ENCODE peak calls at places on chromosomes 12 and 14, in eight cellular contexts. S is tibial nerve; P is colonic mucosa; K is aorta; C is left ventricle myocardium inferior; N is CD4-positive, CD25-positive, alpha-beta regulatory T cell; T is stomach; O is PC-9. Y is an unnamed sample. For H3K27me3 and H3K4me1, the result is how much of the 10 kb centered on the place peaks cover.

GRCh38 chr12:127230843-127231260 is 1036.1 kb upstream of the TMEM132C start:
- DNase-seq in S (no peak), P (no peak), K (peak), C (no peak), N (no peak), T (no peak), O (peak), Y (no peak)

GRCh38 chr12:60501124-60501729 is 905.4 kb downstream of the SLC16A7 start:
- DNase-seq in S (no peak), P (no peak), K (no peak), C (no peak), N (no peak), T (no peak), O (no peak), Y (no peak)

GRCh38 chr12:47818382-47818700 is 1.4 kb downstream of the HDAC7 start:
- DNase-seq in S (no peak), P (no peak), K (no peak), C (no peak), N (no peak), T (no peak), O (no peak), Y (no peak)

GRCh38 chr14:65423986-65424385 is 11.5 kb downstream of the FUT8 start:
- DNase-seq in S (no peak), P (no peak), K (no peak), C (no peak), N (no peak), T (no peak), O (no peak), Y (no peak)

GRCh38 chr12:587551-588322 is 75.5 kb downstream of the NINJ2 start:
- DNase-seq in S (no peak), P (no peak), K (no peak), C (no peak), N (no peak), T (no peak), O (no peak), Y (no peak)

GRCh38 chr12:24228980-24229730 is 279.7 kb upstream of the SOX5 start:
- DNase-seq in S (no peak), P (no peak), K (no peak), C (no peak), N (no peak), T (no peak), O (no peak), Y (no peak)

GRCh38 chr12:122458105-122459035 is 35.9 kb upstream of the CLIP1 start:
- DNase-seq in S (no peak), P (no peak), K (no peak), C (no peak), N (no peak), T (no peak), O (no peak), Y (no peak)

GRCh38 chr14:24232645-24233537 is at the start of gene GMPR2:
- DNase-seq in S (no peak), P (no peak), K (no peak), C (no peak), N (no peak), T (no peak), O (no peak), Y (no peak)

GRCh38 chr12:111161898-111162297 is 207.0 kb downstream of the PHETA1 start:
- DNase-seq in S (no peak), P (no peak), K (no peak), C (no peak), N (no peak), T (no peak), O (no peak), Y (no peak)

GRCh38 chr12:107320929-107321618 is 227.7 kb upstream of the CRY1 start:
- DNase-seq in S (no peak), P (no peak), K (peak), C (no peak), N (peak), T (no peak), O (peak), Y (no peak)

GRCh38 chr12:57008113-57008687 is 1.9 kb upstream of the ZBTB39 start:
- DNase-seq in S (no peak), P (no peak), K (no peak), C (no peak), N (no peak), T (no peak), O (no peak), Y (peak)

GRCh38 chr14:56333361-56334279 is 215.4 kb downstream of the PELI2 start:
- DNase-seq in S (no peak), P (no peak), K (no peak), C (no peak), N (no peak), T (no peak), O (peak), Y (peak)

GRCh38 chr12:32549675-32550079 is 129.4 kb upstream of the DNM1L start:
- DNase-seq in S (no peak), P (no peak), K (no peak), C (no peak), N (no peak), T (no peak), O (no peak), Y (no peak)

GRCh38 chr14:71586131-71586893 is 345.9 kb upstream of the RGS6 start:
- DNase-seq in S (no peak), P (no peak), K (peak), C (no peak), N (no peak), T (no peak), O (no peak), Y (no peak)

GRCh38 chr12:54037360-54038259 is 4.8 kb downstream of the HOXC5 start:
- DNase-seq in S (no peak), P (no peak), K (no peak), C (no peak), N (no peak), T (no peak), O (no peak), Y (no peak)

GRCh38 chr12:54038260-54038759 is 5.5 kb downstream of the HOXC5 start:
- DNase-seq in S (no peak), P (no peak), K (no peak), C (no peak), N (no peak), T (no peak), O (no peak), Y (no peak)

GRCh38 chr12:54040148-54040494 is 7.3 kb downstream of the HOXC5 start:
- DNase-seq in S (no peak), P (no peak), K (no peak), C (no peak), N (no peak), T (no peak), O (no peak), Y (peak)

GRCh38 chr12:54039417-54040147 is 6.7 kb downstream of the HOXC5 start:
- DNase-seq in S (no peak), P (no peak), K (peak), C (no peak), N (no peak), T (no peak), O (no peak), Y (no peak)

GRCh38 chr12:54038760-54039414 is 6.0 kb downstream of the HOXC5 start:
- DNase-seq in S (peak), P (no peak), K (no peak), C (no peak), N (no peak), T (peak), O (peak), Y (no peak)
- H3K27me3 ChIP-seq in S (under half), P (half or more), K (under half), C (half or more), N (under half), T (under half), O (under half), Y (under half)

DNA sequence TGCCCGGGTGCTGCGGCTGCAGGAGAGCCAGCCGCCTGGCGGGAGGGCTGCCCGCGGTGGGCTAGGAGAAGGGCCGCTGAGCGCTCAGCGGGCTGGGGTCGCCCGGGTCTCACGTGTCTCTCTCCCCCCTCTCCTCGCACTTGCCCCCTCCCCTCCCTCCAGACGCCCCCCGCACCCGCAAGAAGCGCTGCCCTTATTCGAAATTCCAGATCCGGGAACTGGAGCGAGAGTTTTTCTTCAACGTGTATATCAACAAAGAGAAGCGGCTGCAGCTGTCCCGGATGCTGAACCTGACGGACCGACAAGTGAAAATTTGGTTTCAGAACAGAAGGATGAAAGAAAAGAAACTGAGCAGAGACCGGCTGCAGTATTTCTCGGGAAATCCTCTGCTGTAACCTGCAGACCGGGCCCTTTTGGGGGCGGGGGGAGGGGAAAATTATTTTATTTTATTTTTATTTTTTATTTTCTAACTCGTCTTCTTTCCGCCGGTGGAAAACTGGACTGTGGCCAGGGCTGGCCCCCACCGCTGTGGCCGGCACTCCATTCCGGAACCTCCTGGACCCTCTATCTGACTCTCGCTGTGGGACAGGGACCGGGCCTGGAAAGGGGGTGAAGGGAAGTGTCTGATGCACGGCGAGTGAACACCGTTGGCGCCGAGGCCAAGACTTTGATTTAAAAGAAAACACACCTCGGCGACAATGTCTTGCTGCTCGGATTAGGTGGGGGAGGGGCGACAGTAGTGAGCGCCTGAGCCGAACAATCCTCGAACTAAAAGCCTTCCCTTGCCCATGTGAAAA is 463 bp upstream of the HOTAIR start:
- DNase-seq in S (no peak), P (no peak), K (no peak), C (no peak), N (no peak), T (no peak), O (no peak), Y (no peak)
- H3K4me3 ChIP-seq in S (peak), P (no peak), K (no peak), C (peak), N (no peak), T (peak), O (peak), Y (peak)

DNA sequence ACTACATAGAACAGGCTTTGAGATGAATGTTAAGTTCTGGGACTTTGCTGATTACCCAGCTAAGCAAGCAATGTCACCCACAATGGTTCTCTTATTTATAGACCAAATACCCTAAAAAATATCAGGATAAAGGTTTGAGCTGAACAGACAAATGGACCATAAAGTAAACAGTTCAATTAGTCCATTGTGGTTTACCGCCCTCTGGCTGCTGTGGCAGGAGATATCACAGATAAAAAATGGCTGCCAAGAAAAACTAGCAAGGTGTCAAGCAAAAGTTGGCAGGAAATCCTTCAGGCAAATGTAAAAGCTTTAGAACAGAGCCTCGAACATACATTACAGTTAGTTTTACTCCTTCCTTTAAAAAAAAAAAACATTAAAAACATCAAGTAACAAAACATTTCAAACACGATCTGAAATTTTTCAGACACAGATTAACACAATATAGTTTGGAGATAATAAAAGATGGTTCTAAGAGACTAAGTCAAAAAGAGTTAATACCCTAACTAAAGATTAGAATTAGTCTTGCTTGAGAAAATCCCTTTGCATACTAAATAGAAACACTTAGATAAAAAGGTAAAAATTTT is 41.3 kb downstream of the MED13L start:
- DNase-seq in S (peak), P (peak), K (no peak), C (peak), N (peak), T (peak), O (peak), Y (peak)
- H3K4me1 ChIP-seq in S (under half), P (under half), K (under half), C (half or more), N (under half), T (half or more), O (under half), Y (under half)

DNA sequence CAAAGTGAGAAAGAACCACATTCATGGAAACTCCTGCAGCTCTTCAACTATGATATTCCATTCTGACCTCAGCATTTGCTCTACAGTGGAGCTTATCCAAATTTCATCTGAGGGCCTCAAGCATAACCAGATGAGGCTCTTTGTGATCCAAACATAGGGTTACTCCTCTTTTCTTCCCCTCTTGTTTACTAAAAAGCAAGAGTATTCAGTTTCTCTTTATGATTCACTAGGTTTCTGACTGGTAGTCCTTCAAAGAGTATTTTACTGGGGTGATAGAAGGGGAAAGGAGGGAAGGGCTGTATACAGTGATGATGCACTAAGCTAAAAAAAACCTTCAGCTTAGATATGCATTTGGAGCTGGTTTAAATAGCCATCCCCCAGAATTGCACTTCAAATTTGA is 91.1 kb downstream of the DUSP6 start:
- DNase-seq in S (no peak), P (no peak), K (no peak), C (no peak), N (no peak), T (no peak), O (no peak), Y (no peak)
- H3K27me3 ChIP-seq in S (under half), P (under half), K (under half), C (under half), N (under half), T (under half), O (under half), Y (under half)

GRCh38 chr12:94174576-94174975 is 26.2 kb downstream of the PLXNC1 start:
- DNase-seq in S (no peak), P (no peak), K (peak), C (peak), N (no peak), T (no peak), O (no peak), Y (no peak)
- H3K4me3 ChIP-seq in S (no peak), P (no peak), K (no peak), C (no peak), N (no peak), T (no peak), O (no peak), Y (no peak)

Y was measured in small intestine.